ENCODE peak calls at places on chromosomes 2 and 18, in six cellular contexts. One of them, this sample, is unnamed.
A peak's percentile ranks its signal among the peaks of the same experiment; 100 is the strongest.

GRCh38 chr2:10814571-10815331 is 2.2 kb upstream of the PDIA6 start:
- ATAC-seq in A549: no peak
- ATAC-seq in gastrocnemius medialis: no peak
- ATAC-seq in HCT116: no peak
- ATAC-seq in right lobe of liver: no peak
- ATAC-seq in heart left ventricle: no peak
- ATAC-seq in this sample: no peak

GRCh38 chr2:206127656-206128055 is 31.6 kb downstream of the NDUFS1 start:
- ATAC-seq in HCT116: peak; percentile 79
- ATAC-seq in gastrocnemius medialis: no peak
- ATAC-seq in right lobe of liver: no peak
- ATAC-seq in heart left ventricle: no peak
- ATAC-seq in A549: peak; percentile 89
- ATAC-seq in this sample: no peak

GRCh38 chr2:71792926-71793761 is 339.8 kb downstream of the DYSF start:
- ATAC-seq in A549: no peak
- ATAC-seq in right lobe of liver: no peak
- ATAC-seq in gastrocnemius medialis: no peak
- ATAC-seq in heart left ventricle: no peak
- ATAC-seq in HCT116: no peak
- ATAC-seq in this sample: no peak

GRCh38 chr18:22847867-22848451 is 85.2 kb upstream of the RBBP8 start:
- ATAC-seq in A549: no peak
- ATAC-seq in HCT116: no peak
- ATAC-seq in gastrocnemius medialis: no peak
- ATAC-seq in right lobe of liver: no peak
- ATAC-seq in heart left ventricle: no peak
- ATAC-seq in this sample: no peak

GRCh38 chr2:47019532-47019931 is 103.9 kb upstream of the MCFD2 start:
- ATAC-seq in heart left ventricle: no peak
- ATAC-seq in right lobe of liver: no peak
- ATAC-seq in A549: no peak
- ATAC-seq in HCT116: no peak
- ATAC-seq in gastrocnemius medialis: no peak
- ATAC-seq in this sample: no peak

GRCh38 chr2:20568501-20569463 is 82.1 kb downstream of the HS1BP3 start:
- ATAC-seq in right lobe of liver: peak; percentile 50
- ATAC-seq in A549: no peak
- ATAC-seq in HCT116: peak; percentile 36
- ATAC-seq in gastrocnemius medialis: peak; percentile 42
- ATAC-seq in heart left ventricle: peak; percentile 49
- ATAC-seq in this sample: peak; percentile 25

GRCh38 chr18:3273042-3273441 is 11.1 kb downstream of the MYL12B start:
- ATAC-seq in heart left ventricle: no peak
- ATAC-seq in A549: no peak
- ATAC-seq in right lobe of liver: no peak
- ATAC-seq in gastrocnemius medialis: no peak
- ATAC-seq in HCT116: no peak
- ATAC-seq in this sample: no peak

GRCh38 chr2:30625600-30626208 is 178.7 kb downstream of the LCLAT1 start:
- ATAC-seq in heart left ventricle: no peak
- ATAC-seq in A549: no peak
- ATAC-seq in HCT116: no peak
- ATAC-seq in right lobe of liver: no peak
- ATAC-seq in gastrocnemius medialis: no peak
- ATAC-seq in this sample: no peak

GRCh38 chr2:96156011-96156820 is 11.0 kb upstream of the DUSP2 start:
- ATAC-seq in right lobe of liver: no peak
- ATAC-seq in gastrocnemius medialis: no peak
- ATAC-seq in A549: no peak
- ATAC-seq in HCT116: no peak
- ATAC-seq in heart left ventricle: no peak
- ATAC-seq in this sample: no peak

GRCh38 chr2:212815453-212815852 is 276.9 kb upstream of the ERBB4 start:
- ATAC-seq in A549: no peak
- ATAC-seq in heart left ventricle: no peak
- ATAC-seq in right lobe of liver: no peak
- ATAC-seq in HCT116: no peak
- ATAC-seq in gastrocnemius medialis: no peak
- ATAC-seq in this sample: no peak

GRCh38 chr2:64273524-64274398 is 129.5 kb upstream of the PELI1 start:
- ATAC-seq in HCT116: peak; percentile 27
- ATAC-seq in heart left ventricle: peak; percentile 85
- ATAC-seq in right lobe of liver: peak; percentile 78
- ATAC-seq in A549: peak; percentile 35
- ATAC-seq in gastrocnemius medialis: peak; percentile 90
- ATAC-seq in this sample: peak; percentile 85

GRCh38 chr2:223247136-223247535 is 195.1 kb downstream of the KCNE4 start:
- ATAC-seq in A549: no peak
- ATAC-seq in HCT116: peak; percentile 80
- ATAC-seq in right lobe of liver: no peak
- ATAC-seq in gastrocnemius medialis: no peak
- ATAC-seq in heart left ventricle: no peak
- ATAC-seq in this sample: no peak

GRCh38 chr2:36088716-36089328 is 266.8 kb upstream of the CRIM1 start:
- ATAC-seq in gastrocnemius medialis: no peak
- ATAC-seq in heart left ventricle: no peak
- ATAC-seq in right lobe of liver: no peak
- ATAC-seq in HCT116: no peak
- ATAC-seq in A549: no peak
- ATAC-seq in this sample: no peak

GRCh38 chr2:96201338-96201737 is 7.3 kb downstream of the STARD7 start:
- ATAC-seq in gastrocnemius medialis: no peak
- ATAC-seq in A549: no peak
- ATAC-seq in right lobe of liver: peak; percentile 9
- ATAC-seq in HCT116: no peak
- ATAC-seq in heart left ventricle: no peak
- ATAC-seq in this sample: no peak

GRCh38 chr18:79528846-79529245 is 133.1 kb downstream of the NFATC1 start:
- ATAC-seq in gastrocnemius medialis: peak; percentile 19
- ATAC-seq in heart left ventricle: peak; percentile 60
- ATAC-seq in HCT116: peak; percentile 84
- ATAC-seq in A549: peak; percentile 75
- ATAC-seq in right lobe of liver: peak; percentile 87
- ATAC-seq in this sample: peak; percentile 18

GRCh38 chr2:68344031-68344430 is 21.1 kb upstream of the PLEK start:
- ATAC-seq in right lobe of liver: no peak
- ATAC-seq in heart left ventricle: no peak
- ATAC-seq in gastrocnemius medialis: no peak
- ATAC-seq in HCT116: no peak
- ATAC-seq in A549: no peak
- ATAC-seq in this sample: no peak

GRCh38 chr2:199855812-199856211 is 4.8 kb upstream of the FTCDNL1 start:
- ATAC-seq in gastrocnemius medialis: no peak
- ATAC-seq in HCT116: no peak
- ATAC-seq in A549: no peak
- ATAC-seq in heart left ventricle: no peak
- ATAC-seq in right lobe of liver: no peak
- ATAC-seq in this sample: no peak

GRCh38 chr18:48923746-48924580 is 26.8 kb downstream of the SMAD7 start:
- ATAC-seq in HCT116: no peak
- ATAC-seq in gastrocnemius medialis: no peak
- ATAC-seq in A549: peak; percentile 33
- ATAC-seq in right lobe of liver: no peak
- ATAC-seq in heart left ventricle: no peak
- ATAC-seq in this sample: no peak

GRCh38 chr18:77123313-77124231 is 9.0 kb downstream of the MBP start:
- ATAC-seq in HCT116: no peak
- ATAC-seq in A549: no peak
- ATAC-seq in heart left ventricle: no peak
- ATAC-seq in right lobe of liver: no peak
- ATAC-seq in gastrocnemius medialis: no peak
- ATAC-seq in this sample: no peak

GRCh38 chr2:156229724-156230362 is 102.7 kb downstream of the NR4A2 start:
- ATAC-seq in HCT116: no peak
- ATAC-seq in gastrocnemius medialis: no peak
- ATAC-seq in heart left ventricle: no peak
- ATAC-seq in A549: no peak
- ATAC-seq in right lobe of liver: no peak
- ATAC-seq in this sample: no peak

GRCh38 chr2:172438741-172439508 is 11.5 kb downstream of the ITGA6 start:
- ATAC-seq in gastrocnemius medialis: peak; percentile 28
- ATAC-seq in right lobe of liver: no peak
- ATAC-seq in A549: peak; percentile 55
- ATAC-seq in HCT116: peak; percentile 74
- ATAC-seq in heart left ventricle: no peak
- ATAC-seq in this sample: no peak

GRCh38 chr2:12310399-12310798 is 406.3 kb upstream of the TRIB2 start:
- ATAC-seq in right lobe of liver: no peak
- ATAC-seq in A549: no peak
- ATAC-seq in HCT116: no peak
- ATAC-seq in heart left ventricle: no peak
- ATAC-seq in gastrocnemius medialis: no peak
- ATAC-seq in this sample: no peak

GRCh38 chr2:199624958-199625357 is 167.2 kb upstream of the SATB2 start:
- ATAC-seq in heart left ventricle: no peak
- ATAC-seq in HCT116: peak; percentile 52
- ATAC-seq in right lobe of liver: no peak
- ATAC-seq in gastrocnemius medialis: no peak
- ATAC-seq in A549: no peak
- ATAC-seq in this sample: no peak

GRCh38 chr2:111178730-111179405 is 58.2 kb downstream of the BCL2L11 start:
- ATAC-seq in heart left ventricle: no peak
- ATAC-seq in HCT116: no peak
- ATAC-seq in right lobe of liver: peak; percentile 67
- ATAC-seq in gastrocnemius medialis: no peak
- ATAC-seq in A549: peak; percentile 92
- ATAC-seq in this sample: peak; percentile 36
- TF ChIP-seq CTCF in heart left ventricle: no peak
- TF ChIP-seq CTCF in HCT116: no peak
- TF ChIP-seq CTCF in right lobe of liver: no peak
- TF ChIP-seq CTCF in gastrocnemius medialis: no peak
- TF ChIP-seq CTCF in A549: no peak
- TF ChIP-seq CTCF in this sample: no peak

DNA sequence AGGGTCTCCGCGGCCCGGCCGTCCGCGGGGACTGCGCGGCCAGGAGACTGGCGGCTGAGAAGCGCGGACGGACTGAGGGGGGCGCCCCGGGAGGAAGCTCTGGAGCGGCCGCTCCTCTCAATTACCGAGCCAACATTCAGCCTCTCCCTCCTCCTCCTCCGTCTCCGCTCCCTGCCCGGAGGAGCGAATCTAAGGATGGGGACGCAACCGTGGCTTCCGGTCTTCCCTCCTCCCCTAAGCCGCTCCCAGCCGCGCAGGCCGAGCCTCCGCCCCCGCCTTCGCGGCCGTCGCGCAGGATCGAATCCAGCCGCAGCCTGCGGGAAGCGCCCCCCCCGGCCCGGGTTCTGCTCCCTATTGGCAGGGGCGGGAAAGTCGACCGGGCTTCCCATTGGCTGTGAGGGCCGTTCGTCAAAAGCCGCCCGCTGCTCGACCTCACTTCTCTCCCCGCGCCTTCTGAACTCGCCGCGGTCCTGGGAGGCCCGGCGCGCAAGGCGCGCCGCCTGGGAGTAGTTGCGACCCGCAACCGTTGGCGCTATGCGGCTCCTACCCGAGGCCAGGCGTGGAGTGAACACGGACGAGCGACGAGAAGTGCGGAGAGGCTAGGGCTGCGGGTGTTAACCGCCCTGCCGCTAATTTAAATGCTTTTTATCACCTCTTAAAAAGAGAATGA is at the start of gene HNRNPLL:
- ATAC-seq in right lobe of liver: peak; percentile 92
- ATAC-seq in HCT116: peak; percentile 92
- ATAC-seq in heart left ventricle: peak; percentile 95
- ATAC-seq in gastrocnemius medialis: peak; percentile 86
- ATAC-seq in A549: peak; percentile 93
- ATAC-seq in this sample: peak; percentile 98
- TF ChIP-seq POLR2A in right lobe of liver: peak; percentile 94
- TF ChIP-seq POLR2A in HCT116: peak; percentile 83
- TF ChIP-seq POLR2A in heart left ventricle: peak; percentile 97
- TF ChIP-seq POLR2A in gastrocnemius medialis: peak; percentile 98
- TF ChIP-seq POLR2A in A549: peak; percentile 98
- TF ChIP-seq POLR2A in this sample: peak; percentile 98

GRCh38 chr2:136935119-136935518 is 169.8 kb downstream of the THSD7B start:
- ATAC-seq in A549: no peak
- ATAC-seq in heart left ventricle: no peak
- ATAC-seq in right lobe of liver: no peak
- ATAC-seq in HCT116: no peak
- ATAC-seq in gastrocnemius medialis: no peak
- ATAC-seq in this sample: no peak
- TF ChIP-seq CTCF in A549: no peak
- TF ChIP-seq CTCF in heart left ventricle: no peak
- TF ChIP-seq CTCF in right lobe of liver: no peak
- TF ChIP-seq CTCF in HCT116: no peak
- TF ChIP-seq CTCF in gastrocnemius medialis: no peak
- TF ChIP-seq CTCF in this sample: no peak

GRCh38 chr2:187333804-187334203 is 114.2 kb downstream of the CALCRL start:
- ATAC-seq in right lobe of liver: no peak
- ATAC-seq in HCT116: no peak
- ATAC-seq in gastrocnemius medialis: no peak
- ATAC-seq in A549: no peak
- ATAC-seq in heart left ventricle: no peak
- ATAC-seq in this sample: no peak

GRCh38 chr2:187336332-187336731 is 111.7 kb downstream of the CALCRL start:
- ATAC-seq in A549: no peak
- ATAC-seq in gastrocnemius medialis: no peak
- ATAC-seq in heart left ventricle: no peak
- ATAC-seq in right lobe of liver: no peak
- ATAC-seq in HCT116: no peak
- ATAC-seq in this sample: no peak

GRCh38 chr2:187338679-187339121 is 109.4 kb downstream of the CALCRL start:
- ATAC-seq in A549: peak; percentile 82
- ATAC-seq in gastrocnemius medialis: no peak
- ATAC-seq in right lobe of liver: no peak
- ATAC-seq in heart left ventricle: no peak
- ATAC-seq in HCT116: no peak
- ATAC-seq in this sample: no peak
- TF ChIP-seq POLR2A in A549: no peak
- TF ChIP-seq POLR2A in gastrocnemius medialis: no peak
- TF ChIP-seq POLR2A in right lobe of liver: no peak
- TF ChIP-seq POLR2A in heart left ventricle: no peak
- TF ChIP-seq POLR2A in HCT116: no peak
- TF ChIP-seq POLR2A in this sample: no peak

DNA sequence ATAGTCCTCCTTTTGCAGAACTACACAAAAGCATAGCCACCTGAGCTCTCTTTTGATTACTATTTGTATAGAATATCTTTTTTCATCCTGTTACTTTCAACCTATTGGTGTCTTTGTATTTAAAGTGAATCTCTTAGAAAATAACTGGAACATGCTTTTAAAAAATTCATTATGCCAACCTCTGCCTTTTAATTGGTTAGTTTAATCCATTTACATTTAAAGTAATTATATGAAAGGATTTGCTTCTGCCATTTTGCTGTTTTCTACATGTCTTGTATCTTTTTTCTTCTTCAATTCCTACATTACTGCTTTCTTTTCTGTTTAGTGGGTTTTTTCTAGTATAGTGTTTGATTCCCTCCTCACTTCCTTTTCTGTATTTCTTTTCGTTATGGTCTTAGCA is 407.5 kb upstream of the ZEB2 start:
- ATAC-seq in HCT116: no peak
- ATAC-seq in gastrocnemius medialis: no peak
- ATAC-seq in right lobe of liver: no peak
- ATAC-seq in A549: no peak
- ATAC-seq in heart left ventricle: no peak
- ATAC-seq in this sample: no peak
- TF ChIP-seq CTCF in HCT116: no peak
- TF ChIP-seq CTCF in gastrocnemius medialis: no peak
- TF ChIP-seq CTCF in right lobe of liver: no peak
- TF ChIP-seq CTCF in A549: no peak
- TF ChIP-seq CTCF in heart left ventricle: no peak
- TF ChIP-seq CTCF in this sample: no peak